ENCODE peak calls at places on chromosomes 7 and 10, in four cellular contexts. A, X, Q and P are unnamed samples. For H3K4me1, the result is how much of the 10 kb centered on the place peaks cover.

GRCh38 chr7:113915991-113916390 is 2.8 kb downstream of the PPP1R3A start:
- DNase-seq in A (no peak), Q (no peak), X (no peak), P (no peak)

GRCh38 chr7:105673367-105674188 is 92.3 kb upstream of the EFCAB10 start:
- DNase-seq in Q (no peak), X (no peak), A (no peak), P (no peak)

GRCh38 chr10:133335238-133336122 is 1.2 kb downstream of the CALY start:
- DNase-seq in A (peak), X (peak), Q (peak), P (no peak)

GRCh38 chr7:1693991-1694524 is 24.0 kb downstream of the ELFN1 start:
- DNase-seq in A (peak), X (peak), Q (peak), P (no peak)

GRCh38 chr7:128281605-128282380 is 40.7 kb downstream of the LEP start:
- DNase-seq in Q (no peak), A (no peak), X (no peak), P (peak)

GRCh38 chr10:43814611-43815010 is 165.9 kb upstream of the ZNF32 start:
- DNase-seq in Q (no peak), A (no peak), X (peak), P (no peak)

GRCh38 chr7:81414411-81414810 is 355.4 kb downstream of the HGF start:
- DNase-seq in Q (no peak), X (no peak), A (no peak), P (no peak)

GRCh38 chr7:71135663-71136062 is 3.7 kb downstream of the GALNT17 start:
- DNase-seq in A (no peak), X (no peak), Q (no peak), P (no peak)

GRCh38 chr7:100022621-100023020 is 7.2 kb downstream of the ZKSCAN1 start:
- DNase-seq in Q (no peak), X (no peak), A (no peak), P (no peak)

GRCh38 chr7:6258440-6259182 is 13.8 kb downstream of the CYTH3 start:
- DNase-seq in Q (no peak), X (peak), A (no peak), P (no peak)

DNA sequence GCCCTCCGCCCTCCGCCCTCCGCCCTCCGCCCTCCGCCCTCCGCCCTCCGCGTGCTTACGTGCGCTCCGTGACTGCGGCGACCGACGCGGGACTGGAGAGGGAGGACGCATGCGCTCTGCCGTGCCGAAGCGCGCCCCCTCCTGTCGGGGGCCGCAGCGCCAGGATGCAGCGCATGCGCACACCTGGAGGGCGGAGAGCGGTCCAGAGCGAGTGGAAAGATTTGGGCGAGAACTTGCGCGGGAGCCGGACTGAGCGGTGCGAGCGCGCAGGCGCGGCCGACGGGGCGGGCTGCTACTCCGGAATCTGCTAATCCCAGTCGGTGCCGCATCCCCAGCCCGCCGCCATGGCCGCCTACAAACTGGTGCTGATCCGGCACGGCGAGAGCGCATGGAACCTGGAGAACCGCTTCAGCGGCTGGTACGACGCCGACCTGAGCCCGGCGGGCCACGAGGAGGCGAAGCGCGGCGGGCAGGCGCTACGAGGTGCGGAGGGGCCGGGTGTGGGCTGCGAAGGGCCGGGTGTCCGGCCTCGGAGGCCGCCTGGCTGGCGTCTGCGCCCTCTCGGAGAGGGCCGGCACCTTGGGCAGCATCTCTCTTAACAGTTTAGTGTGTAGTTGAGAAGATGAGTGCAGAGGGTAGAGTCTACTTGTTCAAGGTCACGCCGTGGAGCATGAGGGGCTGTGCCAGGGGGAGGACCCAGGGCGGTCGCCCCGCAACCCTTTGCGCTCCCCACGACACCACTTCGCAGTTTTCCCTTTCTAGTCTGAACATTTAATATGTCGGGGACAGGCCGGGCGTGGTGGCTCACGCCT is at the start of gene PGAM1:
- DNase-seq in A (peak), X (peak), Q (peak), P (no peak)
- H3K4me1 ChIP-seq in A (under half), X (under half), Q (under half), P (under half)

GRCh38 chr7:3867847-3868246 is 566.8 kb downstream of the SDK1 start:
- DNase-seq in Q (no peak), X (peak), A (no peak), P (no peak)
- TF ChIP-seq POLR2A in Q (no peak), X (no peak), A (no peak), P (no peak)

GRCh38 chr10:103145046-103145445 is 48.0 kb downstream of the NT5C2 start:
- DNase-seq in A (no peak), Q (no peak), X (peak), P (no peak)
- H3K4me1 ChIP-seq in A (under half), Q (under half), X (under half), P (under half)

GRCh38 chr10:48694371-48695030 is 9.8 kb downstream of the WDFY4 start:
- DNase-seq in Q (no peak), A (no peak), X (no peak), P (no peak)

GRCh38 chr10:48697821-48698764 is 13.4 kb downstream of the WDFY4 start:
- DNase-seq in A (no peak), Q (no peak), X (no peak), P (peak)

GRCh38 chr10:48697091-48697490 is 12.4 kb downstream of the WDFY4 start:
- DNase-seq in A (no peak), Q (no peak), X (no peak), P (peak)

GRCh38 chr10:48695636-48696534 is 11.2 kb downstream of the WDFY4 start:
- DNase-seq in X (no peak), Q (no peak), A (no peak), P (no peak)

GRCh38 chr10:48696535-48696873 is 11.8 kb downstream of the WDFY4 start:
- DNase-seq in Q (no peak), X (no peak), A (no peak), P (no peak)
- TF ChIP-seq POLR2A in Q (no peak), X (no peak), A (no peak), P (no peak)

DNA sequence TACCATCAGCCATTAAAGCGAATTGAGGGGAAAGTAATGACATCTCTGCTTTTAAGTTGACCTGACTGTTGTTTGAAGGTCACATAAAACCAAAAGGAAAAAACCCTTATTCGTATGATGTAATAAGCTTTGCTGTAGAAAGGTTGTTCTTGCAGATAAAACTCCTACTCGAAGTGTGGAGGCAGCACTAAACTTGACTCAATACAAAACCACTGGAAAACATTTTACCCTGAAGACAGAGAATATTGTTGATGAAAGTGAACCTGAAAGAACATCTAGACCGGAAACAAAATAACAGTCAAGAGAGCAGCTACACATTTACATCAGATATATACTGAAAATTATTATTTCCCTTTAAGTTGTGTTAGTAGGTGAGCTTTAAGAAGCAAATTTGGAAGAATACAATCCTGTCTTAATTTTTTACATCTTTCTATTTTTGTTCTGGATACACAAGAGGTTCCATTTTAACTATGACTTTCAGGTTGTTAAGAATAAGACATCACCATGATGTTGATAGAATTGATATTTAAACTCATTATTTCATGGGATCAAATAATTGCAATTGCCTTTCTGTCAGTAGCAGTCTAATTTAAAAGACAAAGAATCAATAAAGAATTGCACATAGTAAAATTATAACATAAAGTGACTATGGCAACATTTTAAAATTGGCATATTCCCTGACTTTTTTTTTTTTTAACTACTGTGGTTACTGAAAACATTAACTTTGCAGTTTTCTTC is 6.4 kb downstream of the ETV1 start:
- DNase-seq in X (no peak), A (no peak), Q (no peak), P (no peak)
- H3K4me1 ChIP-seq in X (under half), A (under half), Q (under half), P (under half)